ENCODE peak calls at places on chromosomes 11 and 22, in six cellular contexts. O is fibroblast of gingiva; V is amygdala; J is Calu3; U is NCI-H510A; X is stimulated activated naive CD8-positive, alpha-beta T cell treated with anti-CD3 and anti-CD28 coated beads, Interleukin-15, Interleukin-2, amounts not matched to agents 100 U/mL and 50 U/mL, for 24 hours. D is an unnamed sample.

GRCh38 chr22:27850000-27850465 is 48.5 kb upstream of the MN1 start:
- DNase-seq in O (no peak), J (no peak), V (no peak), X (no peak), U (no peak), D (peak)

GRCh38 chr11:70040452-70040851 is 37.7 kb upstream of the ANO1 start:
- DNase-seq in V (no peak), J (no peak), X (no peak), U (no peak), O (no peak), D (no peak)

GRCh38 chr22:36330655-36331305 is 57.0 kb downstream of the MYH9 start:
- DNase-seq in V (no peak), X (no peak), J (no peak), U (no peak), O (peak), D (peak)

GRCh38 chr11:78564037-78564888 is 10.4 kb downstream of the NARS2 start:
- DNase-seq in O (peak), J (peak), V (no peak), U (peak), X (peak), D (peak)

GRCh38 chr11:8091671-8092070 is 10.7 kb downstream of the TUB start:
- DNase-seq in V (no peak), J (no peak), O (no peak), U (no peak), X (no peak), D (no peak)

GRCh38 chr22:28793976-28794584 is 6.3 kb downstream of the XBP1 start:
- DNase-seq in O (no peak), V (no peak), U (no peak), X (no peak), J (no peak), D (no peak)

GRCh38 chr22:50318698-50319411 is 8.0 kb downstream of the DENND6B start:
- DNase-seq in X (no peak), V (no peak), J (no peak), U (no peak), O (no peak), D (no peak)

GRCh38 chr11:72001834-72002591 is 3.3 kb downstream of the IL18BP start:
- DNase-seq in O (no peak), V (no peak), X (no peak), J (no peak), U (no peak), D (no peak)

GRCh38 chr22:19719055-19719482 is 4.3 kb upstream of the GP1BB start:
- DNase-seq in X (no peak), V (no peak), U (no peak), J (no peak), O (no peak), D (peak)

GRCh38 chr22:39527481-39527961 is 5.0 kb downstream of the RPS19BP1 start:
- DNase-seq in O (no peak), V (no peak), U (peak), X (no peak), J (peak), D (peak)